ENCODE peak calls at places on chromosomes 3 and 15, in seven cellular contexts. V is fibroblast of the conjunctiva, J is fibroblast of villous mesenchyme, A is GM23248, H is T-cell, N is T-helper 1 cell, O is HCT116. T is an unnamed sample.

GRCh38 chr3:158379517-158379916 is 191.5 kb upstream of the MLF1 start:
- DNase-seq in V (no peak), J (no peak), A (no peak), H (no peak), N (no peak), O (no peak), T (no peak)

GRCh38 chr15:36810656-36811449 is 231.4 kb downstream of the CDIN1 start:
- DNase-seq in V (no peak), J (peak; percentile 19), A (no peak), H (no peak), N (no peak), O (no peak), T (no peak)

GRCh38 chr15:32867313-32867626 is 149.5 kb downstream of the GREM1 start:
- DNase-seq in V (peak; percentile 33), J (peak; percentile 73), A (peak; percentile 92), H (no peak), N (no peak), O (peak; percentile 68), T (peak; percentile 3)

GRCh38 chr15:74616020-74616939 is 644 bp downstream of the CLK3 start:
- DNase-seq in V (peak; percentile 20), J (peak; percentile 76), A (peak; percentile 85), H (peak; percentile 72), N (peak; percentile 58), O (no peak), T (peak; percentile 30)

GRCh38 chr3:185172086-185173049 is 19.5 kb upstream of the C3orf70 start:
- DNase-seq in V (no peak), J (no peak), A (no peak), H (no peak), N (no peak), O (no peak), T (no peak)

GRCh38 chr15:35306361-35306981 is 221.4 kb upstream of the NANOGP8 start:
- DNase-seq in V (no peak), J (peak; percentile 70), A (peak; percentile 74), H (no peak), N (no peak), O (peak; percentile 18), T (no peak)

GRCh38 chr15:78565097-78565950 is at the start of gene CHRNA5:
- DNase-seq in V (peak; percentile 72), J (peak; percentile 64), A (peak; percentile 81), H (peak; percentile 4), N (peak; percentile 48), O (peak; percentile 79), T (peak; percentile 78)

GRCh38 chr3:66492672-66493071 is 8.2 kb downstream of the LRIG1 start:
- DNase-seq in V (no peak), J (no peak), A (no peak), H (no peak), N (no peak), O (no peak), T (no peak)

GRCh38 chr3:159787191-159787590 is 201.4 kb upstream of the IL12A start:
- DNase-seq in V (peak; percentile 76), J (peak; percentile 96), A (peak; percentile 84), H (no peak), N (no peak), O (peak; percentile 82), T (no peak)

GRCh38 chr15:61389334-61390028 is 160.4 kb upstream of the RORA start:
- DNase-seq in V (no peak), J (no peak), A (no peak), H (no peak), N (no peak), O (no peak), T (no peak)

GRCh38 chr3:29585368-29585767 is 304.5 kb downstream of the RBMS3 start:
- DNase-seq in V (no peak), J (no peak), A (no peak), H (no peak), N (no peak), O (no peak), T (no peak)

GRCh38 chr3:10421996-10422395 is 83.4 kb downstream of the ATP2B2 start:
- DNase-seq in V (no peak), J (no peak), A (no peak), H (no peak), N (no peak), O (no peak), T (no peak)